ENCODE peak calls at places on chromosomes 6 and 20, in eight cellular contexts. One of them, this sample, is unnamed.

GRCh38 chr20:40251284-40251932 is 437.6 kb downstream of the MAFB start:
- DNase-seq in stimulated activated CD4-positive, alpha-beta T cell treated with anti-CD3 and anti-CD28 coated beads, Interleukin-4, amount 100 ng/mL, for 1 hour: no peak
- DNase-seq in fibroblast of pulmonary artery: peak; percentile 16
- DNase-seq in heart left ventricle: no peak
- DNase-seq in SK-MEL-5: peak; percentile 92
- DNase-seq in brain microvascular endothelial cell: peak; percentile 10
- DNase-seq in H54: peak; percentile 27
- DNase-seq in sciatic nerve: no peak
- DNase-seq in this sample: no peak

GRCh38 chr6:133408543-133408942 is 167.4 kb downstream of the EYA4 start:
- DNase-seq in stimulated activated CD4-positive, alpha-beta T cell treated with anti-CD3 and anti-CD28 coated beads, Interleukin-4, amount 100 ng/mL, for 1 hour: no peak
- DNase-seq in fibroblast of pulmonary artery: no peak
- DNase-seq in heart left ventricle: no peak
- DNase-seq in SK-MEL-5: no peak
- DNase-seq in brain microvascular endothelial cell: no peak
- DNase-seq in H54: no peak
- DNase-seq in sciatic nerve: no peak
- DNase-seq in this sample: peak; percentile 16

GRCh38 chr6:155260686-155261085 is 3.1 kb upstream of the CLDN20 start:
- DNase-seq in stimulated activated CD4-positive, alpha-beta T cell treated with anti-CD3 and anti-CD28 coated beads, Interleukin-4, amount 100 ng/mL, for 1 hour: no peak
- DNase-seq in fibroblast of pulmonary artery: no peak
- DNase-seq in heart left ventricle: no peak
- DNase-seq in SK-MEL-5: no peak
- DNase-seq in brain microvascular endothelial cell: no peak
- DNase-seq in H54: no peak
- DNase-seq in sciatic nerve: no peak
- DNase-seq in this sample: no peak

GRCh38 chr20:59525500-59526241 is 78.7 kb upstream of the PHACTR3 start:
- DNase-seq in stimulated activated CD4-positive, alpha-beta T cell treated with anti-CD3 and anti-CD28 coated beads, Interleukin-4, amount 100 ng/mL, for 1 hour: peak; percentile 25
- DNase-seq in fibroblast of pulmonary artery: peak; percentile 46
- DNase-seq in heart left ventricle: peak; percentile 53
- DNase-seq in SK-MEL-5: peak; percentile 80
- DNase-seq in brain microvascular endothelial cell: peak; percentile 40
- DNase-seq in H54: peak; percentile 50
- DNase-seq in sciatic nerve: peak; percentile 75
- DNase-seq in this sample: peak; percentile 71

GRCh38 chr20:59159091-59159821 is 4.4 kb upstream of the ZNF831 start:
- DNase-seq in stimulated activated CD4-positive, alpha-beta T cell treated with anti-CD3 and anti-CD28 coated beads, Interleukin-4, amount 100 ng/mL, for 1 hour: peak; percentile 45
- DNase-seq in fibroblast of pulmonary artery: no peak
- DNase-seq in heart left ventricle: no peak
- DNase-seq in SK-MEL-5: peak; percentile 7
- DNase-seq in brain microvascular endothelial cell: no peak
- DNase-seq in H54: no peak
- DNase-seq in sciatic nerve: no peak
- DNase-seq in this sample: no peak

GRCh38 chr6:75126518-75126917 is 79.3 kb downstream of the COL12A1 start:
- DNase-seq in stimulated activated CD4-positive, alpha-beta T cell treated with anti-CD3 and anti-CD28 coated beads, Interleukin-4, amount 100 ng/mL, for 1 hour: no peak
- DNase-seq in fibroblast of pulmonary artery: no peak
- DNase-seq in heart left ventricle: no peak
- DNase-seq in SK-MEL-5: no peak
- DNase-seq in brain microvascular endothelial cell: no peak
- DNase-seq in H54: no peak
- DNase-seq in sciatic nerve: no peak
- DNase-seq in this sample: no peak

GRCh38 chr6:2669067-2669710 is 81.5 kb downstream of the MYLK4 start:
- DNase-seq in stimulated activated CD4-positive, alpha-beta T cell treated with anti-CD3 and anti-CD28 coated beads, Interleukin-4, amount 100 ng/mL, for 1 hour: no peak
- DNase-seq in fibroblast of pulmonary artery: peak; percentile 11
- DNase-seq in heart left ventricle: no peak
- DNase-seq in SK-MEL-5: no peak
- DNase-seq in brain microvascular endothelial cell: no peak
- DNase-seq in H54: no peak
- DNase-seq in sciatic nerve: no peak
- DNase-seq in this sample: peak; percentile 90

GRCh38 chr20:23132293-23132929 is 46.3 kb upstream of the CD93 start:
- DNase-seq in stimulated activated CD4-positive, alpha-beta T cell treated with anti-CD3 and anti-CD28 coated beads, Interleukin-4, amount 100 ng/mL, for 1 hour: no peak
- DNase-seq in fibroblast of pulmonary artery: no peak
- DNase-seq in heart left ventricle: no peak
- DNase-seq in SK-MEL-5: no peak
- DNase-seq in brain microvascular endothelial cell: no peak
- DNase-seq in H54: no peak
- DNase-seq in sciatic nerve: peak; percentile 44
- DNase-seq in this sample: no peak

GRCh38 chr6:13378669-13379590 is 50.6 kb upstream of the TBC1D7 start:
- DNase-seq in stimulated activated CD4-positive, alpha-beta T cell treated with anti-CD3 and anti-CD28 coated beads, Interleukin-4, amount 100 ng/mL, for 1 hour: no peak
- DNase-seq in fibroblast of pulmonary artery: no peak
- DNase-seq in heart left ventricle: no peak
- DNase-seq in SK-MEL-5: no peak
- DNase-seq in brain microvascular endothelial cell: no peak
- DNase-seq in H54: no peak
- DNase-seq in sciatic nerve: no peak
- DNase-seq in this sample: no peak

GRCh38 chr20:24027229-24027628 is 38.6 kb upstream of the GGTLC1 start:
- DNase-seq in stimulated activated CD4-positive, alpha-beta T cell treated with anti-CD3 and anti-CD28 coated beads, Interleukin-4, amount 100 ng/mL, for 1 hour: peak; percentile 52
- DNase-seq in fibroblast of pulmonary artery: peak; percentile 77
- DNase-seq in heart left ventricle: peak; percentile 70
- DNase-seq in SK-MEL-5: peak; percentile 60
- DNase-seq in brain microvascular endothelial cell: peak; percentile 17
- DNase-seq in H54: no peak
- DNase-seq in sciatic nerve: peak; percentile 77
- DNase-seq in this sample: no peak

GRCh38 chr6:52994789-52995078 is 350 bp downstream of the GSTA4 start:
- DNase-seq in stimulated activated CD4-positive, alpha-beta T cell treated with anti-CD3 and anti-CD28 coated beads, Interleukin-4, amount 100 ng/mL, for 1 hour: peak; percentile 32
- DNase-seq in fibroblast of pulmonary artery: peak; percentile 13
- DNase-seq in heart left ventricle: peak; percentile 45
- DNase-seq in SK-MEL-5: no peak
- DNase-seq in brain microvascular endothelial cell: no peak
- DNase-seq in H54: no peak
- DNase-seq in sciatic nerve: peak; percentile 78
- DNase-seq in this sample: no peak

GRCh38 chr6:33790306-33790855 is 1.5 kb upstream of the LEMD2 start:
- DNase-seq in stimulated activated CD4-positive, alpha-beta T cell treated with anti-CD3 and anti-CD28 coated beads, Interleukin-4, amount 100 ng/mL, for 1 hour: no peak
- DNase-seq in fibroblast of pulmonary artery: no peak
- DNase-seq in heart left ventricle: no peak
- DNase-seq in SK-MEL-5: no peak
- DNase-seq in brain microvascular endothelial cell: no peak
- DNase-seq in H54: no peak
- DNase-seq in sciatic nerve: no peak
- DNase-seq in this sample: peak; percentile 44

GRCh38 chr20:49395183-49395582 is 87.3 kb downstream of the KCNB1 start:
- DNase-seq in stimulated activated CD4-positive, alpha-beta T cell treated with anti-CD3 and anti-CD28 coated beads, Interleukin-4, amount 100 ng/mL, for 1 hour: no peak
- DNase-seq in fibroblast of pulmonary artery: no peak
- DNase-seq in heart left ventricle: no peak
- DNase-seq in SK-MEL-5: no peak
- DNase-seq in brain microvascular endothelial cell: no peak
- DNase-seq in H54: no peak
- DNase-seq in sciatic nerve: peak; percentile 67
- DNase-seq in this sample: peak; percentile 31

GRCh38 chr6:148263961-148264360 is 78.7 kb upstream of the SASH1 start:
- DNase-seq in stimulated activated CD4-positive, alpha-beta T cell treated with anti-CD3 and anti-CD28 coated beads, Interleukin-4, amount 100 ng/mL, for 1 hour: no peak
- DNase-seq in fibroblast of pulmonary artery: no peak
- DNase-seq in heart left ventricle: no peak
- DNase-seq in SK-MEL-5: no peak
- DNase-seq in brain microvascular endothelial cell: no peak
- DNase-seq in H54: no peak
- DNase-seq in sciatic nerve: no peak
- DNase-seq in this sample: no peak

GRCh38 chr20:58892126-58892931 is 39.8 kb downstream of the GNAS start:
- DNase-seq in stimulated activated CD4-positive, alpha-beta T cell treated with anti-CD3 and anti-CD28 coated beads, Interleukin-4, amount 100 ng/mL, for 1 hour: peak; percentile 79
- DNase-seq in fibroblast of pulmonary artery: peak; percentile 51
- DNase-seq in heart left ventricle: peak; percentile 87
- DNase-seq in SK-MEL-5: peak; percentile 72
- DNase-seq in brain microvascular endothelial cell: peak; percentile 34
- DNase-seq in H54: peak; percentile 67
- DNase-seq in sciatic nerve: peak; percentile 86
- DNase-seq in this sample: peak; percentile 85

GRCh38 chr6:12709556-12709955 is 7.0 kb upstream of the PHACTR1 start:
- DNase-seq in stimulated activated CD4-positive, alpha-beta T cell treated with anti-CD3 and anti-CD28 coated beads, Interleukin-4, amount 100 ng/mL, for 1 hour: no peak
- DNase-seq in fibroblast of pulmonary artery: no peak
- DNase-seq in heart left ventricle: no peak
- DNase-seq in SK-MEL-5: no peak
- DNase-seq in brain microvascular endothelial cell: no peak
- DNase-seq in H54: no peak
- DNase-seq in sciatic nerve: no peak
- DNase-seq in this sample: peak; percentile 23

GRCh38 chr6:82396964-82397761 is 33.5 kb downstream of the TPBG start:
- DNase-seq in stimulated activated CD4-positive, alpha-beta T cell treated with anti-CD3 and anti-CD28 coated beads, Interleukin-4, amount 100 ng/mL, for 1 hour: no peak
- DNase-seq in fibroblast of pulmonary artery: peak; percentile 89
- DNase-seq in heart left ventricle: no peak
- DNase-seq in SK-MEL-5: no peak
- DNase-seq in brain microvascular endothelial cell: peak; percentile 70
- DNase-seq in H54: peak; percentile 45
- DNase-seq in sciatic nerve: no peak
- DNase-seq in this sample: peak; percentile 90

GRCh38 chr6:111989743-111990142 is 64.2 kb upstream of the CCN6 start:
- DNase-seq in stimulated activated CD4-positive, alpha-beta T cell treated with anti-CD3 and anti-CD28 coated beads, Interleukin-4, amount 100 ng/mL, for 1 hour: no peak
- DNase-seq in fibroblast of pulmonary artery: no peak
- DNase-seq in heart left ventricle: no peak
- DNase-seq in SK-MEL-5: no peak
- DNase-seq in brain microvascular endothelial cell: no peak
- DNase-seq in H54: no peak
- DNase-seq in sciatic nerve: no peak
- DNase-seq in this sample: no peak

GRCh38 chr6:124066995-124067552 is 263.4 kb downstream of the NKAIN2 start:
- DNase-seq in stimulated activated CD4-positive, alpha-beta T cell treated with anti-CD3 and anti-CD28 coated beads, Interleukin-4, amount 100 ng/mL, for 1 hour: no peak
- DNase-seq in fibroblast of pulmonary artery: no peak
- DNase-seq in heart left ventricle: no peak
- DNase-seq in SK-MEL-5: no peak
- DNase-seq in brain microvascular endothelial cell: no peak
- DNase-seq in H54: no peak
- DNase-seq in sciatic nerve: no peak
- DNase-seq in this sample: no peak

GRCh38 chr6:79525272-79526100 is 11.7 kb downstream of the LCA5 start:
- DNase-seq in stimulated activated CD4-positive, alpha-beta T cell treated with anti-CD3 and anti-CD28 coated beads, Interleukin-4, amount 100 ng/mL, for 1 hour: no peak
- DNase-seq in fibroblast of pulmonary artery: peak; percentile 76
- DNase-seq in heart left ventricle: peak; percentile 57
- DNase-seq in SK-MEL-5: no peak
- DNase-seq in brain microvascular endothelial cell: peak; percentile 75
- DNase-seq in H54: no peak
- DNase-seq in sciatic nerve: peak; percentile 69
- DNase-seq in this sample: peak; percentile 68

GRCh38 chr20:48581167-48581566 is 246.6 kb downstream of the PREX1 start:
- DNase-seq in stimulated activated CD4-positive, alpha-beta T cell treated with anti-CD3 and anti-CD28 coated beads, Interleukin-4, amount 100 ng/mL, for 1 hour: no peak
- DNase-seq in fibroblast of pulmonary artery: no peak
- DNase-seq in heart left ventricle: no peak
- DNase-seq in SK-MEL-5: no peak
- DNase-seq in brain microvascular endothelial cell: no peak
- DNase-seq in H54: no peak
- DNase-seq in sciatic nerve: no peak
- DNase-seq in this sample: no peak

GRCh38 chr6:140441256-140441655 is 1066.8 kb upstream of the CITED2 start:
- DNase-seq in stimulated activated CD4-positive, alpha-beta T cell treated with anti-CD3 and anti-CD28 coated beads, Interleukin-4, amount 100 ng/mL, for 1 hour: no peak
- DNase-seq in fibroblast of pulmonary artery: peak; percentile 70
- DNase-seq in heart left ventricle: peak; percentile 77
- DNase-seq in SK-MEL-5: peak; percentile 87
- DNase-seq in brain microvascular endothelial cell: peak; percentile 78
- DNase-seq in H54: no peak
- DNase-seq in sciatic nerve: peak; percentile 77
- DNase-seq in this sample: peak; percentile 61

GRCh38 chr20:63492982-63493381 is 5.9 kb downstream of the EEF1A2 start:
- DNase-seq in stimulated activated CD4-positive, alpha-beta T cell treated with anti-CD3 and anti-CD28 coated beads, Interleukin-4, amount 100 ng/mL, for 1 hour: no peak
- DNase-seq in fibroblast of pulmonary artery: no peak
- DNase-seq in heart left ventricle: no peak
- DNase-seq in SK-MEL-5: no peak
- DNase-seq in brain microvascular endothelial cell: no peak
- DNase-seq in H54: no peak
- DNase-seq in sciatic nerve: no peak
- DNase-seq in this sample: no peak

GRCh38 chr6:20095436-20095835 is 116.8 kb downstream of the MBOAT1 start:
- DNase-seq in stimulated activated CD4-positive, alpha-beta T cell treated with anti-CD3 and anti-CD28 coated beads, Interleukin-4, amount 100 ng/mL, for 1 hour: no peak
- DNase-seq in fibroblast of pulmonary artery: no peak
- DNase-seq in heart left ventricle: no peak
- DNase-seq in SK-MEL-5: peak; percentile 57
- DNase-seq in brain microvascular endothelial cell: no peak
- DNase-seq in H54: no peak
- DNase-seq in sciatic nerve: no peak
- DNase-seq in this sample: no peak